ENCODE peak calls at places on chromosomes 5 and 9, in six cellular contexts. V, A, X, F, E and Z are unnamed samples.

GRCh38 chr9:128108784-128109709 is 18.5 kb downstream of the PTGES2 start:
- DNase-seq in V (no peak), A (peak), X (no peak), F (no peak), E (no peak), Z (peak)

GRCh38 chr5:57258943-57259342 is 85.1 kb downstream of the GPBP1 start:
- DNase-seq in V (no peak), A (no peak), X (no peak), F (no peak), E (no peak), Z (no peak)

GRCh38 chr9:98314381-98315066 is 59.1 kb upstream of the TBC1D2 start:
- DNase-seq in V (no peak), A (no peak), X (no peak), F (no peak), E (no peak), Z (no peak)

GRCh38 chr5:67063791-67064190 is 132.8 kb downstream of the CD180 start:
- DNase-seq in V (no peak), A (no peak), X (no peak), F (no peak), E (peak), Z (no peak)

GRCh38 chr9:114989600-114990410 is 59.4 kb upstream of the TNFSF8 start:
- DNase-seq in V (no peak), A (no peak), X (no peak), F (no peak), E (no peak), Z (no peak)

GRCh38 chr5:177086918-177087706 is 397 bp downstream of the FGFR4 start:
- DNase-seq in V (no peak), A (no peak), X (no peak), F (peak), E (peak), Z (peak)

GRCh38 chr9:37999501-38000189 is 69.4 kb downstream of the SHB start:
- DNase-seq in V (no peak), A (peak), X (peak), F (no peak), E (no peak), Z (no peak)

GRCh38 chr9:126549246-126550006 is 64.3 kb upstream of the LMX1B start:
- DNase-seq in V (no peak), A (peak), X (no peak), F (no peak), E (no peak), Z (no peak)